ENCODE peak calls at places on chromosomes 7 and 10, in five cellular contexts. One of them, this sample, is unnamed. For H3K4me1, the result is how much of the 10 kb centered on the place peaks cover.

GRCh38 chr10:117497736-117498135 is 44.8 kb upstream of the EMX2 start:
- DNase-seq in A549: no peak
- DNase-seq in sigmoid colon: peak
- DNase-seq in suprapubic skin: peak
- DNase-seq in HepG2: no peak
- DNase-seq in this sample: no peak

GRCh38 chr7:36155811-36156361 is 2.8 kb downstream of the EEPD1 start:
- DNase-seq in A549: no peak
- DNase-seq in sigmoid colon: peak
- DNase-seq in suprapubic skin: no peak
- DNase-seq in HepG2: no peak
- DNase-seq in this sample: no peak

GRCh38 chr7:21030237-21030636 is 243.6 kb upstream of the SP8 start:
- DNase-seq in A549: no peak
- DNase-seq in sigmoid colon: no peak
- DNase-seq in suprapubic skin: no peak
- DNase-seq in HepG2: no peak
- DNase-seq in this sample: no peak

GRCh38 chr7:17185690-17186070 is 112.8 kb upstream of the AHR start:
- DNase-seq in A549: peak
- DNase-seq in sigmoid colon: no peak
- DNase-seq in suprapubic skin: no peak
- DNase-seq in HepG2: no peak
- DNase-seq in this sample: no peak

GRCh38 chr7:116540743-116541142 is 15.9 kb downstream of the CAV1 start:
- DNase-seq in A549: no peak
- DNase-seq in sigmoid colon: no peak
- DNase-seq in suprapubic skin: no peak
- DNase-seq in HepG2: peak
- DNase-seq in this sample: no peak

GRCh38 chr10:93346712-93347111 is 135.4 kb downstream of the MYOF start:
- DNase-seq in A549: no peak
- DNase-seq in sigmoid colon: no peak
- DNase-seq in suprapubic skin: no peak
- DNase-seq in HepG2: no peak
- DNase-seq in this sample: no peak

GRCh38 chr7:31106303-31107105 is 54.4 kb downstream of the ADCYAP1R1 start:
- DNase-seq in A549: no peak
- DNase-seq in sigmoid colon: no peak
- DNase-seq in suprapubic skin: peak
- DNase-seq in HepG2: no peak
- DNase-seq in this sample: no peak

GRCh38 chr10:110843031-110843430 is 28.7 kb upstream of the PDCD4 start:
- DNase-seq in A549: no peak
- DNase-seq in sigmoid colon: peak
- DNase-seq in suprapubic skin: no peak
- DNase-seq in HepG2: no peak
- DNase-seq in this sample: no peak

GRCh38 chr7:79495544-79496272 is 42.2 kb upstream of the MAGI2 start:
- DNase-seq in A549: no peak
- DNase-seq in sigmoid colon: no peak
- DNase-seq in suprapubic skin: no peak
- DNase-seq in HepG2: no peak
- DNase-seq in this sample: no peak

GRCh38 chr10:4470231-4470840 is 355.7 kb upstream of the AKR1E2 start:
- DNase-seq in A549: peak
- DNase-seq in sigmoid colon: no peak
- DNase-seq in suprapubic skin: no peak
- DNase-seq in HepG2: no peak
- DNase-seq in this sample: no peak

GRCh38 chr10:132876967-132877366 is 65.4 kb downstream of the CFAP46 start:
- DNase-seq in A549: no peak
- DNase-seq in sigmoid colon: peak
- DNase-seq in suprapubic skin: peak
- DNase-seq in HepG2: no peak
- DNase-seq in this sample: no peak

GRCh38 chr7:22275574-22276150 is 81.3 kb downstream of the RAPGEF5 start:
- DNase-seq in A549: no peak
- DNase-seq in sigmoid colon: no peak
- DNase-seq in suprapubic skin: no peak
- DNase-seq in HepG2: no peak
- DNase-seq in this sample: no peak

GRCh38 chr7:25216837-25217236 is 11.4 kb downstream of the NPVF start:
- DNase-seq in A549: peak
- DNase-seq in sigmoid colon: no peak
- DNase-seq in suprapubic skin: no peak
- DNase-seq in HepG2: peak
- DNase-seq in this sample: no peak

GRCh38 chr7:105849122-105849855 is 27.1 kb downstream of the ATXN7L1 start:
- DNase-seq in A549: peak
- DNase-seq in sigmoid colon: no peak
- DNase-seq in suprapubic skin: no peak
- DNase-seq in HepG2: peak
- DNase-seq in this sample: no peak

GRCh38 chr10:120828940-120829339 is 22.2 kb upstream of the WDR11 start:
- DNase-seq in A549: no peak
- DNase-seq in sigmoid colon: no peak
- DNase-seq in suprapubic skin: no peak
- DNase-seq in HepG2: no peak
- DNase-seq in this sample: no peak

GRCh38 chr7:95246935-95247370 is 77.4 kb downstream of the PON1 start:
- DNase-seq in A549: peak
- DNase-seq in sigmoid colon: peak
- DNase-seq in suprapubic skin: no peak
- DNase-seq in HepG2: peak
- DNase-seq in this sample: peak

GRCh38 chr7:43113622-43114450 is 1.4 kb downstream of the HECW1 start:
- DNase-seq in A549: no peak
- DNase-seq in sigmoid colon: no peak
- DNase-seq in suprapubic skin: no peak
- DNase-seq in HepG2: no peak
- DNase-seq in this sample: no peak

GRCh38 chr10:986137-986825 is 2.0 kb upstream of the GTPBP4 start:
- DNase-seq in A549: no peak
- DNase-seq in sigmoid colon: no peak
- DNase-seq in suprapubic skin: no peak
- DNase-seq in HepG2: no peak
- DNase-seq in this sample: no peak

GRCh38 chr10:4426866-4427265 is 399.1 kb upstream of the AKR1E2 start:
- DNase-seq in A549: no peak
- DNase-seq in sigmoid colon: no peak
- DNase-seq in suprapubic skin: no peak
- DNase-seq in HepG2: no peak
- DNase-seq in this sample: no peak

GRCh38 chr10:93757766-93758509 is at the start of gene LGI1:
- DNase-seq in A549: no peak
- DNase-seq in sigmoid colon: no peak
- DNase-seq in suprapubic skin: no peak
- DNase-seq in HepG2: no peak
- DNase-seq in this sample: no peak

GRCh38 chr10:112637901-112638300 is 190.9 kb downstream of the VTI1A start:
- DNase-seq in A549: no peak
- DNase-seq in sigmoid colon: no peak
- DNase-seq in suprapubic skin: no peak
- DNase-seq in HepG2: no peak
- DNase-seq in this sample: no peak

GRCh38 chr10:7298495-7298894 is 112.3 kb downstream of the SFMBT2 start:
- DNase-seq in A549: no peak
- DNase-seq in sigmoid colon: no peak
- DNase-seq in suprapubic skin: no peak
- DNase-seq in HepG2: no peak
- DNase-seq in this sample: no peak

GRCh38 chr10:110074298-110074697 is 66.5 kb downstream of the ADD3 start:
- DNase-seq in A549: no peak
- DNase-seq in sigmoid colon: no peak
- DNase-seq in suprapubic skin: no peak
- DNase-seq in HepG2: peak
- DNase-seq in this sample: no peak

GRCh38 chr7:87475359-87476178 is at the start of gene ABCB4:
- DNase-seq in A549: no peak
- DNase-seq in sigmoid colon: no peak
- DNase-seq in suprapubic skin: no peak
- DNase-seq in HepG2: no peak
- DNase-seq in this sample: no peak

GRCh38 chr7:66826649-66827048 is 86.1 kb downstream of the RABGEF1 start:
- DNase-seq in A549: no peak
- DNase-seq in sigmoid colon: peak
- DNase-seq in suprapubic skin: no peak
- DNase-seq in HepG2: no peak
- DNase-seq in this sample: no peak

GRCh38 chr10:60901561-60902235 is 42.3 kb downstream of the RHOBTB1 start:
- DNase-seq in A549: no peak
- DNase-seq in sigmoid colon: no peak
- DNase-seq in suprapubic skin: no peak
- DNase-seq in HepG2: no peak
- DNase-seq in this sample: no peak

GRCh38 chr10:102132193-102132562 is 662 bp upstream of the PPRC1 start:
- DNase-seq in A549: no peak
- DNase-seq in sigmoid colon: no peak
- DNase-seq in suprapubic skin: no peak
- DNase-seq in HepG2: no peak
- DNase-seq in this sample: no peak

GRCh38 chr10:97891497-97892167 is 42.0 kb downstream of the GOLGA7B start:
- DNase-seq in A549: no peak
- DNase-seq in sigmoid colon: no peak
- DNase-seq in suprapubic skin: no peak
- DNase-seq in HepG2: peak
- DNase-seq in this sample: no peak

GRCh38 chr10:31204090-31204489 is 114.9 kb upstream of the ZEB1 start:
- DNase-seq in A549: no peak
- DNase-seq in sigmoid colon: no peak
- DNase-seq in suprapubic skin: no peak
- DNase-seq in HepG2: no peak
- DNase-seq in this sample: peak

GRCh38 chr7:157521061-157521731 is 184.4 kb downstream of the DNAJB6 start:
- DNase-seq in A549: no peak
- DNase-seq in sigmoid colon: peak
- DNase-seq in suprapubic skin: peak
- DNase-seq in HepG2: no peak
- DNase-seq in this sample: no peak

GRCh38 chr7:113710310-113711106 is 208.3 kb downstream of the PPP1R3A start:
- DNase-seq in A549: peak
- DNase-seq in sigmoid colon: no peak
- DNase-seq in suprapubic skin: no peak
- DNase-seq in HepG2: peak
- DNase-seq in this sample: no peak

GRCh38 chr10:5105626-5106025 is 11.4 kb downstream of the AKR1C3 start:
- DNase-seq in A549: no peak
- DNase-seq in sigmoid colon: no peak
- DNase-seq in suprapubic skin: no peak
- DNase-seq in HepG2: no peak
- DNase-seq in this sample: no peak

GRCh38 chr7:1283337-1283736 is 50.7 kb downstream of the UNCX start:
- DNase-seq in A549: no peak
- DNase-seq in sigmoid colon: no peak
- DNase-seq in suprapubic skin: no peak
- DNase-seq in HepG2: no peak
- DNase-seq in this sample: no peak
- H3K4me1 ChIP-seq in A549: under half
- H3K4me1 ChIP-seq in sigmoid colon: under half
- H3K4me1 ChIP-seq in suprapubic skin: under half
- H3K4me1 ChIP-seq in HepG2: under half
- H3K4me1 ChIP-seq in this sample: under half

DNA sequence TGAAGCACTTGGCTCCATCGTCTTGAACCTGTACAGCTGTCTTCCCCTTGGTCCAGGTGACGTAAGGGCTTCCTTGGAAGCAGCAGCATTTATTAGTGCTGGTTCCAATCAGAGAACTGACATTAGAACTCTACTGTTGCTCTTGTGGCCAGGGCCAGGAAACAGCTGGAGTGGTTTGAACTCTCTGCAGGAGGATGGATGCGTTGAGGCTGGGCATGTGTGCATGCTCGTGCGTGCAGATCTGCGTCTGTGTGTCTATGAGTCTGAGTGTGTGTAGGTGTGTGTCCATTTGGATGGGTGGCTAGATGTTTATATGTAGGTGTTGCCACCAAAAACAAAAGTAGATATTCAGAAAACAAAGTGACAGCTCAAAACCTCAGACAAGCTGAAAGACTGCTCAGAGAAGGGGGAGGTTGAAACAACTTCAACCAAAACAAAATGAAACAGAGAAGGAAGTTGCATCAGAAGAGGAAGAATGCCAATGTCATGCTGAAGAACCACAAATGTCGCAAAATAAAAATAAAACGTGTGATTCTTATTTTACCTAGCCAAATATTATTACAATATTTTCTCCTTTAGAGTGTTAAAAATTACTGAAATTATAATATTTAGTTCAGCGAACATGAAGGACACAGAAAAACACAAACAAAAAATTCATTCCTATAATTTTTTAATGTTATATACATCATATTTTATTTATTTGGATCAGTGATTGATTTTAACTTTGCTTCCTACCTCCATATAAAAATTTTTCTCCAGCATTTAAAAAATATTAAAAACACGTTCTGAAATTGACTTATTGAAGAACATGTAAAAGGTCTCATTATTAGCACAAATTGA is 96.1 kb upstream of the MKLN1 start:
- DNase-seq in A549: peak
- DNase-seq in sigmoid colon: peak
- DNase-seq in suprapubic skin: no peak
- DNase-seq in HepG2: no peak
- DNase-seq in this sample: peak
- TF ChIP-seq EP300 in A549: no peak
- TF ChIP-seq EP300 in sigmoid colon: no peak
- TF ChIP-seq EP300 in suprapubic skin: no peak
- TF ChIP-seq EP300 in HepG2: no peak
- TF ChIP-seq EP300 in this sample: peak

GRCh38 chr10:121910673-121911420 is 17.0 kb downstream of the ATE1 start:
- DNase-seq in A549: peak
- DNase-seq in sigmoid colon: no peak
- DNase-seq in suprapubic skin: no peak
- DNase-seq in HepG2: no peak
- DNase-seq in this sample: no peak

GRCh38 chr10:121900443-121901174 is 27.2 kb downstream of the ATE1 start:
- DNase-seq in A549: peak
- DNase-seq in sigmoid colon: no peak
- DNase-seq in suprapubic skin: no peak
- DNase-seq in HepG2: peak
- DNase-seq in this sample: peak

GRCh38 chr10:121899727-121900126 is 28.1 kb downstream of the ATE1 start:
- DNase-seq in A549: no peak
- DNase-seq in sigmoid colon: no peak
- DNase-seq in suprapubic skin: no peak
- DNase-seq in HepG2: no peak
- DNase-seq in this sample: no peak

GRCh38 chr10:121904888-121905287 is 22.9 kb downstream of the ATE1 start:
- DNase-seq in A549: no peak
- DNase-seq in sigmoid colon: no peak
- DNase-seq in suprapubic skin: no peak
- DNase-seq in HepG2: peak
- DNase-seq in this sample: no peak
- H3K27ac ChIP-seq in A549: no peak
- H3K27ac ChIP-seq in sigmoid colon: no peak
- H3K27ac ChIP-seq in suprapubic skin: no peak
- H3K27ac ChIP-seq in HepG2: peak
- H3K27ac ChIP-seq in this sample: no peak

GRCh38 chr7:124100190-124100589 is 67.3 kb upstream of the TMEM229A start:
- DNase-seq in A549: no peak
- DNase-seq in sigmoid colon: no peak
- DNase-seq in suprapubic skin: no peak
- DNase-seq in HepG2: no peak
- DNase-seq in this sample: no peak

GRCh38 chr7:124106575-124106974 is 73.7 kb upstream of the TMEM229A start:
- DNase-seq in A549: no peak
- DNase-seq in sigmoid colon: no peak
- DNase-seq in suprapubic skin: no peak
- DNase-seq in HepG2: no peak
- DNase-seq in this sample: no peak

GRCh38 chr7:124101173-124101768 is 68.4 kb upstream of the TMEM229A start:
- DNase-seq in A549: peak
- DNase-seq in sigmoid colon: no peak
- DNase-seq in suprapubic skin: no peak
- DNase-seq in HepG2: peak
- DNase-seq in this sample: no peak
- H3K4me1 ChIP-seq in A549: under half
- H3K4me1 ChIP-seq in sigmoid colon: under half
- H3K4me1 ChIP-seq in suprapubic skin: under half
- H3K4me1 ChIP-seq in HepG2: under half
- H3K4me1 ChIP-seq in this sample: under half

This sample was measured in tibial nerve.